ENCODE peak calls at places on chromosomes 5 and 9, in six cellular contexts. One of them, this sample, is unnamed.
A peak's percentile ranks its signal among the peaks of the same experiment; 100 is the strongest.

GRCh38 chr9:27387722-27388121 is 90.8 kb upstream of the EQTN start:
- DNase-seq in K562: no peak
- DNase-seq in fibroblast of lung: no peak
- DNase-seq in hepatocyte: no peak
- DNase-seq in mammary epithelial cell: no peak
- DNase-seq in GM23248: no peak
- DNase-seq in this sample: no peak

GRCh38 chr9:110187126-110187525 is 20.8 kb downstream of the C9orf152 start:
- DNase-seq in GM23248: no peak
- DNase-seq in fibroblast of lung: no peak
- DNase-seq in hepatocyte: no peak
- DNase-seq in mammary epithelial cell: no peak
- DNase-seq in K562: no peak
- DNase-seq in this sample: no peak

GRCh38 chr5:155052532-155052931 is 39.0 kb downstream of the KIF4B start:
- DNase-seq in fibroblast of lung: no peak
- DNase-seq in K562: no peak
- DNase-seq in mammary epithelial cell: no peak
- DNase-seq in hepatocyte: peak; percentile 22
- DNase-seq in GM23248: no peak
- DNase-seq in this sample: no peak

GRCh38 chr9:128153947-128154695 is 4.9 kb downstream of the LCN2 start:
- DNase-seq in hepatocyte: no peak
- DNase-seq in GM23248: no peak
- DNase-seq in K562: peak; percentile 26
- DNase-seq in fibroblast of lung: no peak
- DNase-seq in mammary epithelial cell: no peak
- DNase-seq in this sample: no peak

GRCh38 chr9:129006328-129007034 is 21.6 kb downstream of the SH3GLB2 start:
- DNase-seq in fibroblast of lung: peak; percentile 79
- DNase-seq in K562: peak; percentile 83
- DNase-seq in GM23248: peak; percentile 87
- DNase-seq in mammary epithelial cell: peak; percentile 50
- DNase-seq in hepatocyte: peak; percentile 91
- DNase-seq in this sample: peak; percentile 86

GRCh38 chr5:98578438-98578837 is 195.0 kb upstream of the RGMB start:
- DNase-seq in hepatocyte: no peak
- DNase-seq in fibroblast of lung: no peak
- DNase-seq in K562: no peak
- DNase-seq in GM23248: no peak
- DNase-seq in mammary epithelial cell: no peak
- DNase-seq in this sample: no peak

GRCh38 chr9:5499157-5499556 is 11.2 kb upstream of the PDCD1LG2 start:
- DNase-seq in hepatocyte: no peak
- DNase-seq in fibroblast of lung: peak; percentile 6
- DNase-seq in K562: no peak
- DNase-seq in GM23248: no peak
- DNase-seq in mammary epithelial cell: no peak
- DNase-seq in this sample: no peak

GRCh38 chr9:35311891-35312639 is 150.3 kb downstream of the UNC13B start:
- DNase-seq in fibroblast of lung: peak; percentile 39
- DNase-seq in K562: peak; percentile 30
- DNase-seq in mammary epithelial cell: no peak
- DNase-seq in hepatocyte: no peak
- DNase-seq in GM23248: peak; percentile 48
- DNase-seq in this sample: no peak

GRCh38 chr9:132794730-132795380 is 83.2 kb downstream of the AK8 start:
- DNase-seq in fibroblast of lung: no peak
- DNase-seq in K562: peak; percentile 51
- DNase-seq in GM23248: no peak
- DNase-seq in mammary epithelial cell: peak; percentile 65
- DNase-seq in hepatocyte: peak; percentile 55
- DNase-seq in this sample: no peak

GRCh38 chr9:79583957-79584654 is 12.3 kb downstream of the TLE4 start:
- DNase-seq in GM23248: no peak
- DNase-seq in K562: peak; percentile 40
- DNase-seq in hepatocyte: peak; percentile 35
- DNase-seq in mammary epithelial cell: no peak
- DNase-seq in fibroblast of lung: no peak
- DNase-seq in this sample: peak; percentile 62

GRCh38 chr5:139954022-139954421 is 89.1 kb downstream of the NRG2 start:
- DNase-seq in fibroblast of lung: no peak
- DNase-seq in hepatocyte: no peak
- DNase-seq in GM23248: no peak
- DNase-seq in K562: no peak
- DNase-seq in mammary epithelial cell: no peak
- DNase-seq in this sample: no peak

GRCh38 chr9:2872941-2873323 is 29.0 kb upstream of the PUM3 start:
- DNase-seq in hepatocyte: no peak
- DNase-seq in fibroblast of lung: no peak
- DNase-seq in mammary epithelial cell: no peak
- DNase-seq in GM23248: no peak
- DNase-seq in K562: no peak
- DNase-seq in this sample: no peak

GRCh38 chr5:111834926-111835599 is 78.1 kb upstream of the NREP start:
- DNase-seq in fibroblast of lung: peak; percentile 39
- DNase-seq in hepatocyte: no peak
- DNase-seq in K562: no peak
- DNase-seq in mammary epithelial cell: no peak
- DNase-seq in GM23248: peak; percentile 60
- DNase-seq in this sample: no peak

GRCh38 chr5:181205735-181206401 is 872 bp upstream of the TRIM7 start:
- DNase-seq in hepatocyte: peak; percentile 45
- DNase-seq in fibroblast of lung: peak; percentile 31
- DNase-seq in mammary epithelial cell: no peak
- DNase-seq in K562: no peak
- DNase-seq in GM23248: no peak
- DNase-seq in this sample: peak; percentile 66

GRCh38 chr9:123964756-123965155 is 34.8 kb upstream of the DENND1A start:
- DNase-seq in K562: no peak
- DNase-seq in GM23248: no peak
- DNase-seq in mammary epithelial cell: no peak
- DNase-seq in fibroblast of lung: no peak
- DNase-seq in hepatocyte: no peak
- DNase-seq in this sample: no peak
- H3K4me2 ChIP-seq in K562: no peak overlapping the region
- H3K4me2 ChIP-seq in GM23248: no peak overlapping the region
- H3K4me2 ChIP-seq in mammary epithelial cell: no peak overlapping the region
- H3K4me2 ChIP-seq in fibroblast of lung: no peak overlapping the region
- H3K4me2 ChIP-seq in hepatocyte: no peak overlapping the region
- H3K4me2 ChIP-seq in this sample: no peak overlapping the region

GRCh38 chr9:130940023-130940549 is 1.0 kb upstream of the FIBCD1 start:
- DNase-seq in GM23248: no peak
- DNase-seq in mammary epithelial cell: no peak
- DNase-seq in fibroblast of lung: no peak
- DNase-seq in hepatocyte: no peak
- DNase-seq in K562: no peak
- DNase-seq in this sample: peak; percentile 53
- TF ChIP-seq EZH2 in GM23248: peak; percentile 40
- TF ChIP-seq EZH2 in mammary epithelial cell: no peak
- TF ChIP-seq EZH2 in fibroblast of lung: no peak
- TF ChIP-seq EZH2 in hepatocyte: peak; percentile 59
- TF ChIP-seq EZH2 in K562: no peak
- TF ChIP-seq EZH2 in this sample: peak; percentile 60

DNA sequence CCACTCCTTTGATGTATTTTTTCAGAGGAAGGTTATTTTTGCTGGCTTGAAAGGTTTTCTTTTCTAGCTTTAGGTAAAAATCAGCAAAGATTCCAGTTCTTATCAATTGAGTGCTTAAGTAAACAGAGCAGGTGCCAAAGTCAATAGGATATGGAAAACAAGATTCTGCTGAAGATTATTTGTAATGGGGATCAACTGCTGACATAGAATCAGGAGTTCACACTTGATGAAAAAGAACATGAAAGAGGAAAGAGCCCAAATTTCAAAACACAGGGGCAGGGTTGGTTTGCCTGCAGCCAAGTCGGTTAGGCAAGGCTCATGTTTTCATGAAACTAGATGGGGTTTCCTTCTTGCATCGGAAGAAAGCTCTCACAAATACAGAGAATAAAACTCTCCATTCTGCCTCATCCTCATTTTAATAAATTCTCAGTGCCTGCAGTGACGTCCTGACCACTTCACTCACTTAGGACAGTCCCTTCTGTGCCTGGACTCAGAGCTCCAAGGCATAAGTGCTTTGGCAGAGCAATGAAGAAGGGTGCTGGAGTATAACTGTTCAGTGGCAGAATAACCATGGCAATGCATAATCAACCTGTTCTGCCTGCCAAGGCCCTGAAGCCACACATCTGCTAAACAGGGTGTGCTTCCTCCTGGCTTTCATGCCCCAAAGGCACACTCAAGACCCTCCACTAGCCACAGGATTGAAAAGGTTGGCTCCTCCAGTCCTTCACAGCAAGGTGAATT is 179.6 kb downstream of the GNAQ start:
- DNase-seq in hepatocyte: no peak
- DNase-seq in fibroblast of lung: no peak
- DNase-seq in mammary epithelial cell: no peak
- DNase-seq in GM23248: no peak
- DNase-seq in K562: no peak
- DNase-seq in this sample: no peak
- H3K4me2 ChIP-seq in hepatocyte: no peak overlapping the region
- H3K4me2 ChIP-seq in fibroblast of lung: no peak overlapping the region
- H3K4me2 ChIP-seq in mammary epithelial cell: no peak overlapping the region
- H3K4me2 ChIP-seq in GM23248: no peak overlapping the region
- H3K4me2 ChIP-seq in K562: no peak overlapping the region
- H3K4me2 ChIP-seq in this sample: no peak overlapping the region

GRCh38 chr9:68704498-68704803 is 589 bp upstream of the PIP5K1B start:
- DNase-seq in fibroblast of lung: no peak
- DNase-seq in hepatocyte: no peak
- DNase-seq in mammary epithelial cell: no peak
- DNase-seq in GM23248: no peak
- DNase-seq in K562: no peak
- DNase-seq in this sample: no peak

GRCh38 chr9:68708089-68708488 is 3.0 kb downstream of the PIP5K1B start:
- DNase-seq in fibroblast of lung: no peak
- DNase-seq in GM23248: no peak
- DNase-seq in hepatocyte: no peak
- DNase-seq in mammary epithelial cell: no peak
- DNase-seq in K562: no peak
- DNase-seq in this sample: no peak

GRCh38 chr9:68706579-68707201 is 1.6 kb downstream of the PIP5K1B start:
- DNase-seq in mammary epithelial cell: no peak
- DNase-seq in fibroblast of lung: no peak
- DNase-seq in GM23248: no peak
- DNase-seq in hepatocyte: no peak
- DNase-seq in K562: no peak
- DNase-seq in this sample: peak; percentile 34

GRCh38 chr9:68704804-68705635 is at the start of gene PIP5K1B:
- DNase-seq in fibroblast of lung: peak; percentile 39
- DNase-seq in mammary epithelial cell: peak; percentile 60
- DNase-seq in hepatocyte: peak; percentile 89
- DNase-seq in GM23248: peak; percentile 66
- DNase-seq in K562: peak; percentile 82
- DNase-seq in this sample: peak; percentile 90

DNA sequence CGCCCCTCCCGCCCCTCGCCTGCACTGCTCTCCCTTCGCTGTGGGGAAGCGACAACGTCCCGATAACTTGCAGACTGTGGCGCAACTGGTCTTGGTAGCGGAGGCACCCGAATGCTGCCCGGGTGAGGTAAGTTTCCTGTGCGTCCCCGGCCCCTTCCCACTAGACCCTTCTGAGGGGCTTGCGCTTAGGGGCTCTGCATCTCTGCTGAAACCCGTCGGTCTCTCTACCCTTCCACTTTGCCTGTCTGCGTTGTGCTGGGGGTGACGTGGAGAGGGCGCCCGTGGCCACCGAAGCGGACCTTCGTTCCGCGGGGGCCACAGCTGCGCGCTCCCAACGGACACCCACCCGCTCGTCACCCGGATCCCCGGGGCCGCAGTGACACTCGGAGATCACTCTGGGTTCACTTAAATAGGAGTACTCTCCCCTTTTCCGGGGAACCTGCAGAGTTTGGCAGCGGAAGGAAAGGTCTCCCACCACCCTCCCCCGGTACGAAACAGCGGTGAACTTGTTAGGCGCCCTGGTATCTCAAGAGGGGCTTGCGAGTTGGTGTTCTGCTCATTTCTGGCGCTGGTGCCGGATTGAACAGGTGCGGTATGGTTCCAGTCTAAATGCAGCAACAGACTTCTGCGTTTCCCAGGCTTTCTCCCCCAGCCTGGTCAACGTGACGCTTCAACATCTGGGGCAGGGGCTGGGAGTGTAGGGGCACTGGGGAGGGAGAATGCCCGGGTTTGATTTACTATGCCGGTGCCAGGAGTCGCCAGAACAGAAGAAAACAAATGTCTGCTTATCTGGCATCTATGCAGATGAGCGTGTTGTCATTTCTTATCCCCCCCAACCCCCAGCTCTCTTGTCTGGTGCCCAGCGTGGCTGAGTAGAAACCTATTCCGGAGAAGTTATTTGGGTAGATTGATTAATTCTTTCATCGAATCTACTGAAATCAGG is 867 bp downstream of the PIP5K1B start:
- DNase-seq in hepatocyte: peak; percentile 12
- DNase-seq in GM23248: no peak
- DNase-seq in K562: peak; percentile 51
- DNase-seq in mammary epithelial cell: peak; percentile 1
- DNase-seq in fibroblast of lung: peak; percentile 11
- DNase-seq in this sample: peak; percentile 31
- TF ChIP-seq EZH2 in hepatocyte: no peak
- TF ChIP-seq EZH2 in GM23248: peak; percentile 69
- TF ChIP-seq EZH2 in K562: no peak
- TF ChIP-seq EZH2 in mammary epithelial cell: peak; percentile 49
- TF ChIP-seq EZH2 in fibroblast of lung: no peak
- TF ChIP-seq EZH2 in this sample: peak; percentile 69

DNA sequence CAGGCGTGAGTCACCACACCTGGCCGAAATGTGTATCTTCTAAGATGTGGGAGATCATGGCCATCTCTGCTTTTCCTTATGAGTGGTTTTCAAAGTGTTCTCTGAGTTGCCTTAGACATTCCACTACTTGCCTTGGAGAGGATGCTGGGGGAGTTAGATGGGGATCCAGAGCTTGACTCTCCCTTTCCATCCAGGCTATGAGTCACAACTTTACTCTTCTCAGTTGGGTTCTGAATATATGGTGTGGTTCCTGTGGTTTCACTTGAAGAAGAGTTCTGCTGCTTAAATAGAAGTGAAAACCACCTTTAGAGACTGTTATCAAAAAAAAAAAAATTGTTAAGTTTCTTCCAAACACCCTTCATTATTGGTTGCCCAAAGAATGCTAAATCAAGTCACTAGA is 217.6 kb downstream of the ZNF608 start:
- DNase-seq in hepatocyte: no peak
- DNase-seq in K562: no peak
- DNase-seq in GM23248: peak; percentile 12
- DNase-seq in mammary epithelial cell: no peak
- DNase-seq in fibroblast of lung: no peak
- DNase-seq in this sample: no peak
- H3K4me2 ChIP-seq in hepatocyte: no peak overlapping the region
- H3K4me2 ChIP-seq in K562: no peak overlapping the region
- H3K4me2 ChIP-seq in GM23248: no peak overlapping the region
- H3K4me2 ChIP-seq in mammary epithelial cell: no peak overlapping the region
- H3K4me2 ChIP-seq in fibroblast of lung: no peak overlapping the region
- H3K4me2 ChIP-seq in this sample: no peak overlapping the region